ENCODE peak calls at places on chromosomes 2 and 18, in six cellular contexts. S is ovary, E is BJ, H is esophagus squamous epithelium, X is astrocyte of the spinal cord, G is cardiac muscle cell. A is an unnamed sample.

GRCh38 chr2:85213893-85214512 is 80.8 kb downstream of the TCF7L1 start:
- DNase-seq in S (no peak), E (no peak), H (no peak), X (no peak), G (no peak), A (no peak)

GRCh38 chr2:132668986-132669853 is 785 bp downstream of the LYPD1 start:
- DNase-seq in S (no peak), E (no peak), H (no peak), X (peak; percentile 41), G (no peak), A (no peak)

GRCh38 chr2:134372611-134373131 is 118.8 kb downstream of the MGAT5 start:
- DNase-seq in S (peak; percentile 62), E (peak; percentile 83), H (no peak), X (peak; percentile 83), G (peak; percentile 66), A (peak; percentile 89)

GRCh38 chr18:42969366-42969765 is 146.1 kb downstream of the RIT2 start:
- DNase-seq in S (no peak), E (no peak), H (no peak), X (no peak), G (no peak), A (no peak)

GRCh38 chr2:224221455-224221913 is 180.4 kb downstream of the FAM124B start:
- DNase-seq in S (no peak), E (peak; percentile 93), H (no peak), X (peak; percentile 93), G (peak; percentile 94), A (peak; percentile 97)

GRCh38 chr2:194745532-194746146 is 911.4 kb upstream of the SLC39A10 start:
- DNase-seq in S (no peak), E (no peak), H (no peak), X (peak; percentile 16), G (no peak), A (no peak)

GRCh38 chr2:108383146-108383830 is 5.5 kb downstream of the SULT1C4 start:
- DNase-seq in S (no peak), E (no peak), H (no peak), X (no peak), G (no peak), A (no peak)

GRCh38 chr2:215416656-215417055 is 19.2 kb downstream of the FN1 start:
- DNase-seq in S (no peak), E (no peak), H (no peak), X (no peak), G (peak; percentile 51), A (peak; percentile 60)

GRCh38 chr2:85850451-85850850 is 38.3 kb downstream of the ST3GAL5 start:
- DNase-seq in S (no peak), E (no peak), H (no peak), X (no peak), G (no peak), A (no peak)

GRCh38 chr2:97774425-97774824 is 61.0 kb downstream of the ZAP70 start:
- DNase-seq in S (no peak), E (no peak), H (no peak), X (no peak), G (peak; percentile 3), A (peak; percentile 18)

GRCh38 chr2:133448195-133448594 is 120.1 kb downstream of the NCKAP5 start:
- DNase-seq in S (no peak), E (no peak), H (no peak), X (no peak), G (no peak), A (no peak)

GRCh38 chr2:237072067-237072931 is 13.4 kb upstream of the COPS8 start:
- DNase-seq in S (peak; percentile 52), E (no peak), H (no peak), X (peak; percentile 63), G (peak; percentile 77), A (peak; percentile 73)

GRCh38 chr2:125168442-125168841 is 1143.4 kb downstream of the CNTNAP5 start:
- DNase-seq in S (no peak), E (no peak), H (no peak), X (peak; percentile 11), G (peak; percentile 47), A (peak; percentile 27)

GRCh38 chr2:221330436-221330835 is 241.7 kb downstream of the EPHA4 start:
- DNase-seq in S (no peak), E (no peak), H (no peak), X (no peak), G (no peak), A (no peak)

GRCh38 chr2:64273524-64274398 is 129.5 kb upstream of the PELI1 start:
- DNase-seq in S (peak; percentile 29), E (peak; percentile 80), H (no peak), X (peak; percentile 87), G (peak; percentile 83), A (peak; percentile 97)

GRCh38 chr2:95091885-95092555 is 29.6 kb downstream of the MRPS5 start:
- DNase-seq in S (no peak), E (no peak), H (no peak), X (no peak), G (no peak), A (no peak)

GRCh38 chr18:46182633-46183401 is 78.6 kb downstream of the HAUS1 start:
- DNase-seq in S (no peak), E (no peak), H (no peak), X (no peak), G (peak; percentile 44), A (no peak)

GRCh38 chr2:23603581-23603980 is 218.6 kb downstream of the KLHL29 start:
- DNase-seq in S (no peak), E (no peak), H (no peak), X (no peak), G (no peak), A (no peak)

GRCh38 chr2:203498161-203498560 is 36.9 kb downstream of the RAPH1 start:
- DNase-seq in S (no peak), E (peak; percentile 53), H (no peak), X (peak; percentile 80), G (peak; percentile 84), A (peak; percentile 93)

GRCh38 chr2:112607680-112608438 is 23.4 kb downstream of the CHCHD5 start:
- DNase-seq in S (no peak), E (no peak), H (no peak), X (no peak), G (no peak), A (no peak)

GRCh38 chr18:4068552-4069158 is 386.5 kb downstream of the DLGAP1 start:
- DNase-seq in S (no peak), E (no peak), H (no peak), X (peak; percentile 51), G (peak; percentile 60), A (peak; percentile 60)

GRCh38 chr18:68972176-68972575 is 174.3 kb downstream of the CCDC102B start:
- DNase-seq in S (no peak), E (no peak), H (no peak), X (no peak), G (no peak), A (no peak)

GRCh38 chr2:26018184-26018716 is 15.6 kb upstream of the RAB10 start:
- DNase-seq in S (peak; percentile 86), E (peak; percentile 36), H (no peak), X (peak; percentile 88), G (peak; percentile 87), A (peak; percentile 94)

GRCh38 chr18:12836551-12836950 is 47.5 kb downstream of the PTPN2 start:
- DNase-seq in S (no peak), E (no peak), H (no peak), X (no peak), G (no peak), A (no peak)

DNA sequence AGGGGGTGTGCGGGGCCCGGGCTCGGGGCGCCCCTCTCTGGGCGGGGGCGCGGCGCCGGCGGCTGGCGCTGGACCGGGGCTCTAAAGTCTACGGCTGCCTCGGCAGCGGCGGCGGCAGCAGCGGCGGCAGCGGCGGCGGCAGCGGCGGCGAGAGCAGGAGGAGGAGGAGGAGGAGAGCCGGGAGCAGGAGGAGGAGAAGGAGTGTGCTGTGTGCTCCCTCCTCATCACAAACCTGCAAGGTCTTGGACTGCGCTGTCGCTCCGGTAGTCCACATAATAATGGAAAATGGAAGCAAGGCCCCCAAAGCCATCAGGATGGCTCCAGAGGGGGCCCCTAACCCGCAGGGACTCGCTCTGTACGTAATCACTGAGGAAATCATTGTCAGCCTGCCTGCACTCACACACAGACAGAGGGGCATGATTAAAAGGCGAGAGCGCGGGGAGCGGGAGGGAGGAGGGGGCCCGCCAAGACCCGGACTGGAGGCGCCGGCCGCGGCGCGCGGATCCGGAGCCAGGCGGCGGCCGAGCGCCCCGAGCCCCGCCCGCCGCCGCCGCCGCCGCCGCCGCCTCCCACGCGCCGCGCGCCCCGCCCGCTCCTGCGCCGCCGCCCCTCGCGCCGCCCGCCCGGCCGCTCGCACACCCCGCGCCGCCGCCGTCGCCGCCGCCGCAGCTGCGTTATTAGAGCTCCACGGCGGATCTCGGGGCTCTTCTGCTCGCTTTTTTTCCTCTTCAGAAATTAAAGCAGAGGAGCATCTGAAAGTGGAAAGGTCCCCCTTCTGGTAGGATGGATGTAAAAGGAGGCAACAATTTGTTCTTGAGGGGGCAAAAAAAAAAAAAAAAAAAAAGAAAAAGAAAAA is at the start of gene ZNF521:
- DNase-seq in S (peak; percentile 85), E (no peak), H (peak; percentile 11), X (peak; percentile 93), G (peak; percentile 92), A (peak; percentile 90)
- TF ChIP-seq CTCF in S (no peak), E (peak; percentile 38), H (no peak), X (peak; percentile 42), G (peak; percentile 36), A (peak; percentile 39)

GRCh38 chr18:63982361-63982760 is 12.5 kb downstream of the SERPINB8 start:
- DNase-seq in S (no peak), E (no peak), H (no peak), X (no peak), G (no peak), A (no peak)

GRCh38 chr18:63979409-63979908 is 9.6 kb downstream of the SERPINB8 start:
- DNase-seq in S (peak; percentile 19), E (peak; percentile 17), H (no peak), X (peak; percentile 73), G (peak; percentile 80), A (peak; percentile 69)

GRCh38 chr18:63980896-63981454 is 11.1 kb downstream of the SERPINB8 start:
- DNase-seq in S (no peak), E (no peak), H (no peak), X (no peak), G (no peak), A (no peak)

GRCh38 chr18:63981719-63982118 is 11.8 kb downstream of the SERPINB8 start:
- DNase-seq in S (no peak), E (no peak), H (no peak), X (no peak), G (no peak), A (no peak)

GRCh38 chr18:63980027-63980426 is 10.1 kb downstream of the SERPINB8 start:
- DNase-seq in S (no peak), E (no peak), H (no peak), X (no peak), G (no peak), A (no peak)
- H3K4me3 ChIP-seq in S (no peak overlapping the region), E (no peak overlapping the region), H (no peak overlapping the region), X (no peak overlapping the region), G (no peak overlapping the region), A (peak overlapping the region; percentile 16)

GRCh38 chr2:3675687-3676086 is 17.7 kb downstream of the ALLC start:
- DNase-seq in S (no peak), E (no peak), H (no peak), X (no peak), G (no peak), A (no peak)
- TF ChIP-seq CTCF in S (no peak), E (no peak), H (no peak), X (no peak), G (no peak), A (no peak)

DNA sequence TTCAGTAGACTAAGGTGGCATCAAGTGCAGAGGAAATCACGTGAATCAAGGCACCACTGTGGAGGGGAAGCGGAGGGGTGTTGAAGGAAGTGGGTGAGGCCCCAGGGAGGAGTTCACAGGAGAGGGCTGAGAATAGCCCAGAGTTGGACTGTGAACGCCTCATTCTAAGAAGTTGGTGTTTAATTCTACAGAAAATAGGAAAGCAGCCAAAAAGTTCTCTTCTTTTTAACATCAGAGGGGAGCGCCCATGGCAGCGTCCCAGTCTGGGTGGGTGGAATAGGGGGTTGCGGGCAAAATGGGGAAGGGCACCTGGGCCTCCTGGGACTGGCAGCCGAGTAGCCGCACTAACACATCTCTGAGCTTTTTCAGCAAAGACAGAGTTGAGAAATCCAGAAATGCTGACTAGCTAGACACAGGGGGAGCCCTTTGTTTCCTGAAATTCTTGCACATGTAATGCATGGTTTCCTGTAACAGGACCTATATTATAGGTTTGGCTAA is 96.9 kb downstream of the NEB start:
- DNase-seq in S (no peak), E (no peak), H (no peak), X (no peak), G (no peak), A (no peak)
- H3K4me3 ChIP-seq in S (no peak overlapping the region), E (no peak overlapping the region), H (no peak overlapping the region), X (no peak overlapping the region), G (no peak overlapping the region), A (no peak overlapping the region)

A was measured in fibroblast of mammary gland.